ENCODE peak calls at places on chromosomes 5 and 9, in four cellular contexts. One of them, this sample, is unnamed.

GRCh38 chr5:151612689-151613427 is 21.7 kb upstream of the FAT2 start:
- DNase-seq in ovary: no peak
- DNase-seq in fibroblast of pulmonary artery: no peak
- DNase-seq in stimulated activated CD4-positive, alpha-beta T cell treated with anti-CD3 and anti-CD28 coated beads, Interleukin-1b, Interleukin-23, amount 100 ng/mL, for 4 hours: peak; percentile 4
- DNase-seq in this sample: no peak

GRCh38 chr9:130929571-130930022 is 9.4 kb downstream of the FIBCD1 start:
- DNase-seq in stimulated activated CD4-positive, alpha-beta T cell treated with anti-CD3 and anti-CD28 coated beads, Interleukin-1b, Interleukin-23, amount 100 ng/mL, for 4 hours: no peak
- DNase-seq in ovary: no peak
- DNase-seq in fibroblast of pulmonary artery: no peak
- DNase-seq in this sample: no peak

GRCh38 chr9:116204252-116204882 is 50.8 kb downstream of the PAPPA start:
- DNase-seq in stimulated activated CD4-positive, alpha-beta T cell treated with anti-CD3 and anti-CD28 coated beads, Interleukin-1b, Interleukin-23, amount 100 ng/mL, for 4 hours: no peak
- DNase-seq in ovary: no peak
- DNase-seq in fibroblast of pulmonary artery: no peak
- DNase-seq in this sample: no peak

GRCh38 chr9:127915801-127916664 is 808 bp downstream of the ST6GALNAC4 start:
- DNase-seq in fibroblast of pulmonary artery: no peak
- DNase-seq in stimulated activated CD4-positive, alpha-beta T cell treated with anti-CD3 and anti-CD28 coated beads, Interleukin-1b, Interleukin-23, amount 100 ng/mL, for 4 hours: no peak
- DNase-seq in ovary: no peak
- DNase-seq in this sample: no peak

GRCh38 chr9:133589454-133590227 is 19.5 kb downstream of the FAM163B start:
- DNase-seq in fibroblast of pulmonary artery: no peak
- DNase-seq in stimulated activated CD4-positive, alpha-beta T cell treated with anti-CD3 and anti-CD28 coated beads, Interleukin-1b, Interleukin-23, amount 100 ng/mL, for 4 hours: peak; percentile 40
- DNase-seq in ovary: no peak
- DNase-seq in this sample: peak; percentile 83

GRCh38 chr9:94860678-94861588 is 134.4 kb downstream of the AOPEP start:
- DNase-seq in ovary: no peak
- DNase-seq in fibroblast of pulmonary artery: no peak
- DNase-seq in stimulated activated CD4-positive, alpha-beta T cell treated with anti-CD3 and anti-CD28 coated beads, Interleukin-1b, Interleukin-23, amount 100 ng/mL, for 4 hours: peak; percentile 40
- DNase-seq in this sample: no peak

GRCh38 chr5:131671994-131672655 is 37.1 kb upstream of the RAPGEF6 start:
- DNase-seq in stimulated activated CD4-positive, alpha-beta T cell treated with anti-CD3 and anti-CD28 coated beads, Interleukin-1b, Interleukin-23, amount 100 ng/mL, for 4 hours: no peak
- DNase-seq in fibroblast of pulmonary artery: peak; percentile 96
- DNase-seq in ovary: no peak
- DNase-seq in this sample: no peak

GRCh38 chr5:32712463-32713395 is 1.6 kb downstream of the NPR3 start:
- DNase-seq in fibroblast of pulmonary artery: no peak
- DNase-seq in stimulated activated CD4-positive, alpha-beta T cell treated with anti-CD3 and anti-CD28 coated beads, Interleukin-1b, Interleukin-23, amount 100 ng/mL, for 4 hours: no peak
- DNase-seq in ovary: no peak
- DNase-seq in this sample: peak; percentile 41

GRCh38 chr9:21381752-21382339 is 3.4 kb downstream of the IFNA2 start:
- DNase-seq in stimulated activated CD4-positive, alpha-beta T cell treated with anti-CD3 and anti-CD28 coated beads, Interleukin-1b, Interleukin-23, amount 100 ng/mL, for 4 hours: no peak
- DNase-seq in fibroblast of pulmonary artery: no peak
- DNase-seq in ovary: no peak
- DNase-seq in this sample: no peak

GRCh38 chr5:120960510-120960909 is 496.4 kb downstream of the PRR16 start:
- DNase-seq in stimulated activated CD4-positive, alpha-beta T cell treated with anti-CD3 and anti-CD28 coated beads, Interleukin-1b, Interleukin-23, amount 100 ng/mL, for 4 hours: no peak
- DNase-seq in ovary: no peak
- DNase-seq in fibroblast of pulmonary artery: no peak
- DNase-seq in this sample: no peak

GRCh38 chr9:69621735-69622460 is 50.3 kb downstream of the APBA1 start:
- DNase-seq in stimulated activated CD4-positive, alpha-beta T cell treated with anti-CD3 and anti-CD28 coated beads, Interleukin-1b, Interleukin-23, amount 100 ng/mL, for 4 hours: no peak
- DNase-seq in ovary: no peak
- DNase-seq in fibroblast of pulmonary artery: no peak
- DNase-seq in this sample: no peak